ENCODE peak calls at places on chromosomes 16 and 17, in eight cellular contexts. A is BJ, U is SK-N-SH, I is mesendoderm, X is mucosa of descending colon, N is esophagus squamous epithelium, F is PC-3, L is uterus. C is an unnamed sample.

GRCh38 chr17:10724546-10725195 is 5.2 kb downstream of the TMEM220 start:
- DNase-seq in N (no peak), U (no peak), L (no peak), I (no peak), F (no peak), A (no peak), X (peak; percentile 89), C (no peak)

GRCh38 chr16:65845466-65846209 is 520.9 kb upstream of the CDH5 start:
- DNase-seq in L (no peak), F (peak; percentile 48), X (no peak), U (no peak), A (peak; percentile 4), N (no peak), I (peak; percentile 65), C (no peak)

GRCh38 chr17:16428098-16428882 is 12.9 kb downstream of the TRPV2 start:
- DNase-seq in I (peak; percentile 70), A (no peak), N (no peak), L (peak; percentile 52), U (peak; percentile 86), F (peak; percentile 57), X (peak; percentile 67), C (peak; percentile 62)

GRCh38 chr16:88349153-88349902 is 33.4 kb upstream of the ZNF469 start:
- DNase-seq in A (no peak), X (no peak), I (no peak), N (no peak), F (no peak), U (no peak), L (no peak), C (no peak)

GRCh38 chr17:68290268-68290954 is 516 bp downstream of the SLC16A6 start:
- DNase-seq in N (no peak), F (peak; percentile 54), L (no peak), I (peak; percentile 48), A (no peak), U (peak; percentile 60), X (peak; percentile 40), C (peak; percentile 39)

GRCh38 chr17:6458416-6458950 is 14.2 kb downstream of the PIMREG start:
- DNase-seq in U (no peak), I (no peak), A (no peak), N (no peak), L (no peak), F (no peak), X (no peak), C (no peak)

GRCh38 chr16:22664561-22664997 is 149.4 kb upstream of the HS3ST2 start:
- DNase-seq in X (no peak), I (no peak), A (no peak), F (peak; percentile 50), L (no peak), N (no peak), U (no peak), C (no peak)

GRCh38 chr17:5789443-5789842 is 205.1 kb upstream of the NLRP1 start:
- DNase-seq in U (no peak), A (no peak), F (no peak), X (no peak), I (no peak), L (no peak), N (no peak), C (no peak)

GRCh38 chr17:4009164-4009785 is 45.0 kb upstream of the ATP2A3 start:
- DNase-seq in F (no peak), L (no peak), I (no peak), A (no peak), X (no peak), U (no peak), N (no peak), C (no peak)

GRCh38 chr17:82794781-82795505 is 43.1 kb downstream of the TBCD start:
- DNase-seq in F (no peak), I (no peak), L (no peak), N (no peak), A (no peak), U (no peak), X (no peak), C (no peak)

GRCh38 chr17:78406396-78406795 is 27.9 kb downstream of the PGS1 start:
- DNase-seq in A (no peak), X (no peak), N (no peak), F (no peak), U (no peak), I (no peak), L (no peak), C (no peak)

GRCh38 chr16:5979905-5980550 is 882.4 kb upstream of the EEF2KMT start:
- DNase-seq in I (peak; percentile 72), N (no peak), A (no peak), X (peak; percentile 21), F (no peak), L (no peak), U (no peak), C (no peak)

GRCh38 chr16:47304563-47304962 is 156.3 kb downstream of the ITFG1 start:
- DNase-seq in X (no peak), I (no peak), L (no peak), F (no peak), U (no peak), A (no peak), N (no peak), C (no peak)

GRCh38 chr16:53864819-53865491 is 161.0 kb downstream of the FTO start:
- DNase-seq in F (peak; percentile 58), L (no peak), N (no peak), I (peak; percentile 57), X (no peak), A (no peak), U (no peak), C (no peak)

GRCh38 chr17:16293918-16294317 is 59.4 kb downstream of the CENPV start:
- DNase-seq in I (no peak), X (peak; percentile 81), L (no peak), F (no peak), A (no peak), N (no peak), U (no peak), C (no peak)

DNA sequence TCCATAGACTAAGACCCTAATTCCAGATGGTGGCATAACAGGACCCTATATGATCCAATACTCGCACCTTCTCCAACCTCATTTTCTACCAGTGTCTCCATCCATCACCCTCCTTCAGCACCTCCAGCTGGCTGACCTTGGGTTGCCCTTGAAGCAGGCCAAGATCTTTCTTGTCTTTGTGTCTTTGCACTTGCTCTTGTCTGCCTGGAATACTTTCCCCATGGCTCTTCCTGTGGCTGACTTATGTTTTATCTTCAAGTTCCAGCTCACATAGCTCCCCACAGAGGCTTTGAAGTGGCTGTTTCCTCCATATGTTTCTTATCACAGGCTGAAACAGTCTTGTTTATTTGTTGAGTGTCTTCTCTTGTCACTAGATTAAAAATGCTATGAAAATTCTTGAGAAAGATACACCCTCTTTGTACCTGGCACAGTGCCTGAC is 29.6 kb upstream of the MMD start:
- DNase-seq in U (no peak), L (no peak), X (no peak), I (peak; percentile 54), F (peak; percentile 34), A (no peak), N (no peak), C (no peak)
- H3K4me3 ChIP-seq in U (no peak overlapping the region), L (no peak overlapping the region), X (no peak overlapping the region), I (no peak overlapping the region), F (no peak overlapping the region), A (no peak overlapping the region), N (no peak overlapping the region), C (no peak overlapping the region)

GRCh38 chr16:81552743-81553079 is 108.1 kb downstream of the CMIP start:
- DNase-seq in N (no peak), A (no peak), L (no peak), F (no peak), U (no peak), I (no peak), X (no peak), C (no peak)
- H3K4me3 ChIP-seq in N (no peak overlapping the region), A (no peak overlapping the region), L (no peak overlapping the region), F (no peak overlapping the region), U (no peak overlapping the region), I (no peak overlapping the region), X (no peak overlapping the region), C (no peak overlapping the region)

GRCh38 chr16:81836279-81837054 is 57.4 kb downstream of the PLCG2 start:
- DNase-seq in F (no peak), L (no peak), A (no peak), U (no peak), X (no peak), I (no peak), N (no peak), C (no peak)

GRCh38 chr16:81838794-81839193 is 59.7 kb downstream of the PLCG2 start:
- DNase-seq in A (no peak), X (no peak), F (peak; percentile 63), L (no peak), N (no peak), I (no peak), U (no peak), C (no peak)

GRCh38 chr16:81833751-81834150 is 54.7 kb downstream of the PLCG2 start:
- DNase-seq in I (no peak), L (no peak), F (no peak), N (no peak), A (no peak), X (no peak), U (no peak), C (no peak)

GRCh38 chr16:81834868-81835267 is 55.8 kb downstream of the PLCG2 start:
- DNase-seq in X (no peak), I (no peak), F (no peak), U (no peak), N (no peak), L (no peak), A (no peak), C (no peak)

DNA sequence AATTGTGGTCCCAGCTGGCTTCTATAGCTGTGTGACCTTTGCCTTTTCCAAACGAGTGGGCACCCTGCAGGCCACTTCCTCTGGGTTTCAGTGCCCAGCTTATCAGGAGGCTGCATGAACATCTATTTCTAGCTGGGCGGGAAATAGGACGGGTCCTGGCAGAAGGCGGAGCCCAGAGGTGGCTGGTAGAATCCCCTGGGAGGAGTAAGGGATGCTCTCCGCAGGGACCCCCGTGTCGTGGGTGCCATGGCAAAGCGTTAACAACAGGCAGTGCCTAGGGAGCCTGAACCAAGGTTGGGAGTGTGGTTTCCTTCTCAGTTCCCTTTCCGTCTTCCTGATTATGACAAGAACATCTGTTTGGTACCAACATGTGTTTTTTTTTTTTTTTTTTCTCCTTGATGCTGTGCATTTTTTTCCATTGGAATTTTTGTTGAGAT is 58.2 kb downstream of the PLCG2 start:
- DNase-seq in N (no peak), F (no peak), L (no peak), I (no peak), U (no peak), X (no peak), A (no peak), C (no peak)
- H3K4me3 ChIP-seq in N (no peak overlapping the region), F (no peak overlapping the region), L (no peak overlapping the region), I (no peak overlapping the region), U (no peak overlapping the region), X (no peak overlapping the region), A (no peak overlapping the region), C (no peak overlapping the region)

DNA sequence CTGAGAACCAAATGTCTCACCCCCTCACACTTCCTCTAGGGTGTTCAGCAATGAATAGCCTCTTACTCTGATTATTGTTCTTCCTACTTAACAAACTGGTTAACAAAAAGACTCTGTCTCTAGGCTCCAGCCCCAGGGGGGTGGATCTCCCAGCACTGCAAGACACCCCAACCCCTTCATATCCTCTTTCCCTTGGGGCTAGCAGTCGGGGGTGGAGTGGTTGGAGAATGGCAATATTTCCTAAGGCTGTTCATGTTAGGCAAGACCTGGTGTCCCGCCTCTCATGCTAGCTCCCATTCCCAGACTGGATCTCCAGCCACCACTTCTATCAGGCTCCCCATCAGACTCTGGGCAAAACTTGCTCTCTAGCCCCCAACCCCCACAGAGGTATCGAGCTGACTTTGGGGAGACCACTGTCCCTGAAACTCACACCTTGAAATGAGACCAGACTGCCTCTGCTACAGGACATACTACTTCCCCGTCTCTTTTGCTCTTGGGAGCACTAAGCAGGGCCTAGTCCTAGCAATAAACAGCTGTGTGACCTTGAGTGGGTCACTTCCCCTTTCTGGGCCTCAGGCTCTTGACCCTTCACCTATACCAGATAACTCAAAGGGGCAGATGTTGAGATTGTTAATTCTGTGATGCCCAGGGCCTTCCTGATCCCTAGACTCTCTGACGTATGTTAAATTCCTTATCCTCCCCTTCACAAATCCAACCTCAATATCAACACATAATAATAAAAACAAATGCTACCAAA is 2.4 kb downstream of the SLC25A35 start:
- DNase-seq in F (no peak), I (no peak), L (no peak), U (no peak), N (no peak), A (no peak), X (no peak), C (no peak)
- H3K4me3 ChIP-seq in F (no peak overlapping the region), I (no peak overlapping the region), L (no peak overlapping the region), U (no peak overlapping the region), N (no peak overlapping the region), A (no peak overlapping the region), X (no peak overlapping the region), C (no peak overlapping the region)